ENCODE peak calls at places on chromosomes 11 and 22, in four cellular contexts. R is CD8-positive, alpha-beta T cell; Y is B cell; K is upper lobe of right lung. O is an unnamed sample.

GRCh38 chr11:68159665-68160064 is 38.5 kb upstream of the CHKA start:
- DNase-seq in Y (no peak), K (no peak), R (no peak), O (no peak)

GRCh38 chr11:96278039-96278897 is 64.7 kb downstream of the MAML2 start:
- DNase-seq in R (no peak), K (no peak), Y (no peak), O (no peak)

GRCh38 chr11:47109051-47109791 is 67.5 kb downstream of the ARFGAP2 start:
- DNase-seq in Y (no peak), K (no peak), R (no peak), O (no peak)

GRCh38 chr22:36317658-36318271 is 64.8 kb downstream of the APOL1 start:
- DNase-seq in Y (no peak), K (no peak), R (no peak), O (no peak)

GRCh38 chr11:37712246-37712645 is 1114.2 kb upstream of the RAG2 start:
- DNase-seq in K (no peak), Y (no peak), R (no peak), O (peak; percentile 15)

GRCh38 chr22:24108073-24108472 is 73.2 kb upstream of the SUSD2 start:
- DNase-seq in K (no peak), R (no peak), Y (no peak), O (no peak)

GRCh38 chr22:46580940-46581579 is 39.1 kb upstream of the GRAMD4 start:
- DNase-seq in Y (peak; percentile 6), K (no peak), R (no peak), O (no peak)

GRCh38 chr11:133946541-133947297 is 10.0 kb downstream of the IGSF9B start:
- DNase-seq in Y (no peak), R (no peak), K (peak; percentile 61), O (no peak)

GRCh38 chr22:42670921-42671709 is 21.9 kb upstream of the CYB5R3 start:
- DNase-seq in R (no peak), K (no peak), Y (peak; percentile 53), O (no peak)

GRCh38 chr11:114133548-114134329 is 74.2 kb downstream of the ZBTB16 start:
- DNase-seq in Y (no peak), R (no peak), K (no peak), O (peak; percentile 15)

GRCh38 chr11:75078233-75078632 is 18.4 kb downstream of the OR2AT4 start:
- DNase-seq in Y (no peak), R (no peak), K (no peak), O (no peak)

GRCh38 chr11:69879734-69880005 is 60.5 kb upstream of the FGF3 start:
- DNase-seq in K (peak; percentile 27), R (no peak), Y (no peak), O (no peak)

GRCh38 chr11:82831364-82831763 is 68.9 kb downstream of the PRCP start:
- DNase-seq in Y (no peak), K (no peak), R (no peak), O (no peak)

GRCh38 chr22:43377486-43377995 is 34.3 kb upstream of the MPPED1 start:
- DNase-seq in R (no peak), Y (no peak), K (no peak), O (peak; percentile 48)

GRCh38 chr22:30245181-30245984 is 1.2 kb downstream of the LIF start:
- DNase-seq in R (no peak), Y (no peak), K (no peak), O (no peak)

GRCh38 chr11:90737328-90738050 is 514.6 kb upstream of the CHORDC1 start:
- DNase-seq in R (no peak), Y (no peak), K (no peak), O (no peak)

GRCh38 chr11:75475767-75476650 is 43.0 kb upstream of the KLHL35 start:
- DNase-seq in K (no peak), R (peak; percentile 21), Y (no peak), O (peak; percentile 61)

GRCh38 chr11:77195071-77195705 is 67.1 kb downstream of the MYO7A start:
- DNase-seq in Y (no peak), K (peak; percentile 41), R (no peak), O (no peak)

GRCh38 chr11:10654211-10655150 is 39.1 kb downstream of the IRAG1 start:
- DNase-seq in K (no peak), R (peak; percentile 35), Y (peak; percentile 80), O (peak; percentile 87)

GRCh38 chr22:36613958-36614357 is 85.0 kb upstream of the EIF3D start:
- DNase-seq in K (no peak), Y (no peak), R (no peak), O (peak; percentile 1)

GRCh38 chr11:86888164-86888977 is 66.8 kb downstream of the FZD4 start:
- DNase-seq in Y (no peak), R (no peak), K (no peak), O (peak; percentile 77)

GRCh38 chr11:101862410-101863233 is 52.2 kb upstream of the CEP126 start:
- DNase-seq in R (no peak), Y (no peak), K (no peak), O (peak; percentile 82)

GRCh38 chr11:45675646-45676045 is 10.2 kb upstream of the CHST1 start:
- DNase-seq in Y (no peak), R (no peak), K (no peak), O (no peak)

GRCh38 chr11:5289696-5290095 is 12.1 kb downstream of the OR51B4 start:
- DNase-seq in K (no peak), Y (no peak), R (no peak), O (no peak)

GRCh38 chr22:19138217-19139000 is 6.0 kb downstream of the ESS2 start:
- DNase-seq in K (no peak), R (no peak), Y (no peak), O (no peak)

DNA sequence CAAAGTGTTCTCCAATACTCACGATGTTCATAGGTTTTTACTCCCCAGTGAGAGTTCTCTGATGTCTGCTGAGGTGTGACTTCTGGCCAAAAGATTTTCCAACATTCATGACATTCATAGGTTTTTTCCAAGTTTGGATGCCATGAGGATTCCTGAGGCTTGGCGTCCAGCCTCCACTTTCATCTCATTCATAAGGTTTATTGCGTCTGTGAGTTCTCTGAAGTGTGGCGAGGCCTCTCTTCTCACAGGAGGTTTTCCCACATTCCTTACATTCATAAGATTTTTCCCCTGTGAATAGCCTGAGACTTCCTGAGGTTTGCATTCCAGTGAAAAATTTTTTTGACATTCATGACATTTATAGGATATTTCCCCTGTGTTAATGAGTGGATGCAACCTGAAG is 1014.1 kb downstream of the LRRC4C start:
- DNase-seq in R (no peak), K (no peak), Y (no peak), O (no peak)
- TF ChIP-seq CTCF in R (no peak), K (no peak), Y (no peak), O (no peak)

GRCh38 chr22:49660321-49660720 is 167.4 kb downstream of the BRD1 start:
- DNase-seq in K (peak; percentile 58), Y (no peak), R (no peak), O (no peak)
- TF ChIP-seq CTCF in K (no peak), Y (no peak), R (no peak), O (no peak)

GRCh38 chr22:22745225-22746060 is 101.0 kb downstream of the GGTLC2 start:
- DNase-seq in K (no peak), Y (peak; percentile 66), R (peak; percentile 54), O (peak; percentile 27)
- TF ChIP-seq CTCF in K (peak; percentile 55), Y (peak; percentile 79), R (peak; percentile 55), O (peak; percentile 85)

GRCh38 chr11:119316729-119317591 is at the start of gene MCAM:
- DNase-seq in R (no peak), K (no peak), Y (peak; percentile 38), O (peak; percentile 11)

GRCh38 chr11:119316017-119316728 is 757 bp downstream of the MCAM start:
- DNase-seq in R (no peak), Y (peak; percentile 37), K (peak; percentile 68), O (no peak)

GRCh38 chr11:119317592-119318239 is 786 bp upstream of the MCAM start:
- DNase-seq in Y (peak; percentile 13), R (no peak), K (no peak), O (no peak)

GRCh38 chr11:119314748-119315138 is 2.2 kb downstream of the MCAM start:
- DNase-seq in K (no peak), R (no peak), Y (no peak), O (no peak)

GRCh38 chr11:119315139-119316016 is 1.6 kb downstream of the MCAM start:
- DNase-seq in K (no peak), R (peak; percentile 52), Y (peak; percentile 73), O (no peak)
- TF ChIP-seq CTCF in K (no peak), R (no peak), Y (peak; percentile 25), O (no peak)

GRCh38 chr11:17472467-17472866 is 4.2 kb downstream of the ABCC8 start:
- DNase-seq in Y (no peak), K (no peak), R (no peak), O (no peak)

GRCh38 chr11:17475666-17476316 is 854 bp downstream of the ABCC8 start:
- DNase-seq in R (no peak), Y (no peak), K (no peak), O (no peak)

GRCh38 chr11:17471501-17471900 is 5.1 kb downstream of the ABCC8 start:
- DNase-seq in R (no peak), K (no peak), Y (no peak), O (no peak)

GRCh38 chr11:17469998-17470397 is 6.6 kb downstream of the ABCC8 start:
- DNase-seq in Y (no peak), R (no peak), K (no peak), O (no peak)

GRCh38 chr11:17473071-17473744 is 3.4 kb downstream of the ABCC8 start:
- DNase-seq in K (no peak), R (no peak), Y (no peak), O (no peak)
- TF ChIP-seq CTCF in K (no peak), R (no peak), Y (no peak), O (no peak)

DNA sequence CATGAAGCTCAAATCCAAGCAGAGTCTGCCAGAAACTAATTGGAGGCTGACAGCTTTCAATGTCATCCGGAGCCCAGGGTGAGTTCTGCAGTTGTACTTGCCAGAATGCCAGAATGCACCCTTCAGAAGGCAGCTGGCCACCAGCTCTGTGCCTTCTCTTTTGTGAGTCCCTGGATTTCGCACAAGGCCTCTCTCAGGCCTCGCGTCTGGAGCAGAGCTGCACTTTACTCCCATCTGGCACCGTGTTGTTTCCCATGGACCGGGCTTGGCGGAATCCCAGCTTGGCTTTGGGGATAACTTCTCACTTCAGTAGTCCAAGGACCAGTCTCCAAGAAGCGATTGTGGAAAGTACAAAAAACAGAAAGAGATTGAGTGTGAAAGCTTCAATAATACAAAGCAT is 451.3 kb upstream of the KIRREL3 start:
- DNase-seq in K (no peak), R (no peak), Y (no peak), O (no peak)
- TF ChIP-seq CTCF in K (no peak), R (no peak), Y (no peak), O (no peak)

DNA sequence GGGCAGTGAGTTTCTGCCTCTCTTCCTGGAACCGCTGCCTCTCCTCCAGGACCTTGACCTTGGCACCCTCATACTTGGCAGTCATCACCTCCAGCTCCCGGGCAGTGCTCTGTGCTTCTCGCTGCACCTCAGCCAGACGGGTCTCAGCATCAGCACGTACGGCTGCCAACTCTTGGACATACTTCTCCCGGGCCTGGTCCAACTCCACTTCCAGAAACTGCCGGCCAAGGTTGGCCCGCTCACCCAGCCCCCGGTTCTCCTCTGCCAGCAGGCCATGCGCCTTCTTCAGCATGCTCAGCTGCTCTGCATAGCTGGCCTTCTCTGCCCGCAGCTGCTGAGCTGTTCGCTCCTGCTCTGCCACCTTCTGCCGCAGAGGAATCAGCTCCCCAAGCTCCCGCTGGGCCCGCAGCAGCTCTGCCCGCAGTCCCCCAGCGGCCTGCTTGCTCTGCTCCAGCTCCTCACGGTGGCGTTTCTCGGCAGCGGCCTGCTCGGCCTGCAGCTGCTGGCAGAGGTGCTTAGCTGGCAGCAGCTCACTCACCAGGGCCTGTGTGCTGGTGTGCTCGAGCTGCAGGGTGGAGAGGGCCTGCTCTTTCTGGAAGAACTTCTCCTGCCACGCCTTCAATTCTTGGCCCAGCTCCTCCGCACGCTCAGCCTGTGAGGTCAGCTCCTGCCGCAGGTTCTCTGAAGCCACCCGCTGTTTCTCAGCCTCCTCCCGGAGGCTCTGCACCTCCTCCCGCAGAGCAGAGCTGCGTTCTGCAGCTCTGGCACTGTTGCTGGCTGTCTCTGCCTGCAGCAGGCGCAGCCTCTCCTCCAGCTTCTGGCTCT is 14.4 kb downstream of the IL18BP start:
- DNase-seq in R (no peak), Y (no peak), K (peak; percentile 85), O (peak; percentile 97)
- TF ChIP-seq CTCF in R (no peak), Y (no peak), K (no peak), O (peak; percentile 40)

O was measured in fibroblast of the aortic adventitia.